ENCODE peak calls at places on chromosomes 4 and X, in four cellular contexts. One of them, this sample, is unnamed.

GRCh38 chrX:41050359-41050758 is 34.9 kb upstream of the USP9X start:
- DNase-seq in nucleus accumbens: no peak
- DNase-seq in NCI-H345: no peak
- DNase-seq in IMR-90: no peak
- DNase-seq in this sample: no peak

GRCh38 chrX:69028761-69029120 is 136.5 kb downstream of the PJA1 start:
- DNase-seq in nucleus accumbens: no peak
- DNase-seq in NCI-H345: no peak
- DNase-seq in IMR-90: no peak
- DNase-seq in this sample: no peak

GRCh38 chrX:13778916-13779315 is 38.0 kb downstream of the GPM6B start:
- DNase-seq in IMR-90: peak
- DNase-seq in NCI-H345: no peak
- DNase-seq in nucleus accumbens: no peak
- DNase-seq in this sample: no peak

GRCh38 chr4:8837181-8837811 is 34.3 kb downstream of the HMX1 start:
- DNase-seq in NCI-H345: no peak
- DNase-seq in IMR-90: no peak
- DNase-seq in nucleus accumbens: no peak
- DNase-seq in this sample: no peak

GRCh38 chr4:17502764-17503163 is 9.1 kb downstream of the QDPR start:
- DNase-seq in NCI-H345: no peak
- DNase-seq in nucleus accumbens: no peak
- DNase-seq in IMR-90: peak
- DNase-seq in this sample: no peak

GRCh38 chrX:41293269-41293668 is 40.7 kb upstream of the DDX3X start:
- DNase-seq in nucleus accumbens: no peak
- DNase-seq in IMR-90: no peak
- DNase-seq in NCI-H345: no peak
- DNase-seq in this sample: no peak

GRCh38 chr4:72394264-72394663 is 174.8 kb downstream of the ADAMTS3 start:
- DNase-seq in nucleus accumbens: no peak
- DNase-seq in NCI-H345: no peak
- DNase-seq in IMR-90: peak
- DNase-seq in this sample: no peak

GRCh38 chr4:48022192-48022799 is 5.7 kb downstream of the NIPAL1 start:
- DNase-seq in NCI-H345: no peak
- DNase-seq in IMR-90: peak
- DNase-seq in nucleus accumbens: no peak
- DNase-seq in this sample: no peak

GRCh38 chr4:33149658-33150057 is 2429.5 kb downstream of the PCDH7 start:
- DNase-seq in IMR-90: no peak
- DNase-seq in nucleus accumbens: no peak
- DNase-seq in NCI-H345: peak
- DNase-seq in this sample: no peak

GRCh38 chr4:78018271-78019049 is 38.7 kb upstream of the FRAS1 start:
- DNase-seq in IMR-90: no peak
- DNase-seq in nucleus accumbens: no peak
- DNase-seq in NCI-H345: no peak
- DNase-seq in this sample: no peak

GRCh38 chr4:98506462-98507132 is 151.8 kb downstream of the TSPAN5 start:
- DNase-seq in NCI-H345: no peak
- DNase-seq in IMR-90: no peak
- DNase-seq in nucleus accumbens: no peak
- DNase-seq in this sample: no peak

GRCh38 chr4:109548655-109549054 is 11.4 kb upstream of the MCUB start:
- DNase-seq in NCI-H345: no peak
- DNase-seq in nucleus accumbens: no peak
- DNase-seq in IMR-90: peak
- DNase-seq in this sample: no peak

This sample was measured in brain pericyte.